ENCODE peak calls at places on chromosomes 5 and 9, in four cellular contexts. C is lower lobe of right lung, D is HCT116, V is pancreas. R is an unnamed sample.

GRCh38 chr5:38845555-38846378 is at the start of gene OSMR:
- DNase-seq in C (peak; percentile 93), D (peak; percentile 78), V (peak; percentile 90), R (peak; percentile 97)

GRCh38 chr5:65800775-65801174 is 78.8 kb downstream of the NLN start:
- DNase-seq in D (no peak), V (no peak), C (no peak), R (no peak)

GRCh38 chr5:75405296-75405695 is 68.3 kb downstream of the HMGCR start:
- DNase-seq in D (peak; percentile 40), V (no peak), C (no peak), R (no peak)

GRCh38 chr9:113572076-113572861 is 108.7 kb downstream of the RGS3 start:
- DNase-seq in D (no peak), C (peak; percentile 15), V (peak; percentile 8), R (no peak)

GRCh38 chr5:101689306-101689705 is 606.8 kb downstream of the SLCO4C1 start:
- DNase-seq in C (no peak), V (no peak), D (no peak), R (no peak)

GRCh38 chr9:81879501-81879916 is 48.7 kb upstream of the SPATA31D4 start:
- DNase-seq in C (no peak), V (no peak), D (no peak), R (no peak)

GRCh38 chr9:9893837-9894236 is 719.0 kb downstream of the PTPRD start:
- DNase-seq in V (no peak), D (no peak), C (no peak), R (no peak)

GRCh38 chr5:151612689-151613427 is 21.7 kb upstream of the FAT2 start:
- DNase-seq in V (no peak), C (no peak), D (peak; percentile 19), R (no peak)

GRCh38 chr9:130034570-130034969 is 8.4 kb downstream of the FNBP1 start:
- DNase-seq in D (no peak), C (no peak), V (no peak), R (peak; percentile 55)

GRCh38 chr5:75907651-75908050 is 175.5 kb upstream of the SV2C start:
- DNase-seq in C (no peak), D (no peak), V (no peak), R (no peak)

GRCh38 chr9:130707225-130707976 is 13.8 kb downstream of the EXOSC2 start:
- DNase-seq in D (no peak), C (no peak), V (peak; percentile 69), R (peak; percentile 54)

GRCh38 chr5:11302663-11303062 is 541.6 kb upstream of the DAP start:
- DNase-seq in C (no peak), V (no peak), D (no peak), R (no peak)
- H3K4me3 ChIP-seq in C (no peak overlapping the region), V (no peak overlapping the region), D (no peak overlapping the region), R (no peak overlapping the region)

DNA sequence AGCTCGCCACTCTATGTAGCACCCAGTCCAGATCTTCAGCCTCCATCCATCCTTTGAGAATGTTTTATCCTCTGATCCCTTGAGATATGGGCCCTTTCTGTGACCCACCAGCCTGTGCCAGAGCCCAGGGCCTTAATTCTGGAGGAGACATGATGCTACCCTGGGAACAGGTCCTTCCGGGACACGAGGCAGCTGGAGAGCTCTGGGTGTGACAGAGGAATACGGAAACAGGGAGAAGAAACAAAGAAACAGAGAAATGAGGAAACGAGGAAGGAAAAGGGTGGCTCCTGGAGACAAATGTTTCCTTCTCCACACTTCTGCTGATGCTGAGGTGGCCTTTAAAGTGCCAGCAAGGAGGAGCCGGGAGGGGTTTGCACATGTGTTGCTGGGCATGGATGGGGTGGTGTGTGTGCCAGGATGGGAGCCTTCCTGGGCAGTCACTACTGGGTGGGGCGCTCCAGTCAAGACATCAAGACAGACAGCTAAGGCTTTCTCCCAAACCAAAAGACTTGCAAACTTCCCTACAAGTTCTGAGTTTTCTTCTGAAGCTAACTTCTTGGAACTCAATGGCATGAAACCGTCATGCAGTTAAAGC is 22.9 kb upstream of the MARCHF6 start:
- DNase-seq in D (no peak), C (no peak), V (no peak), R (no peak)
- H3K27ac ChIP-seq in D (no peak overlapping the region), C (peak overlapping the region; percentile 3), V (no peak overlapping the region), R (peak overlapping the region; percentile 59)

GRCh38 chr5:50320131-50320749 is 120.8 kb downstream of the EMB start:
- DNase-seq in V (no peak), C (no peak), D (peak; percentile 6), R (no peak)
- TF ChIP-seq CTCF in V (no peak), C (no peak), D (peak; percentile 78), R (no peak)

DNA sequence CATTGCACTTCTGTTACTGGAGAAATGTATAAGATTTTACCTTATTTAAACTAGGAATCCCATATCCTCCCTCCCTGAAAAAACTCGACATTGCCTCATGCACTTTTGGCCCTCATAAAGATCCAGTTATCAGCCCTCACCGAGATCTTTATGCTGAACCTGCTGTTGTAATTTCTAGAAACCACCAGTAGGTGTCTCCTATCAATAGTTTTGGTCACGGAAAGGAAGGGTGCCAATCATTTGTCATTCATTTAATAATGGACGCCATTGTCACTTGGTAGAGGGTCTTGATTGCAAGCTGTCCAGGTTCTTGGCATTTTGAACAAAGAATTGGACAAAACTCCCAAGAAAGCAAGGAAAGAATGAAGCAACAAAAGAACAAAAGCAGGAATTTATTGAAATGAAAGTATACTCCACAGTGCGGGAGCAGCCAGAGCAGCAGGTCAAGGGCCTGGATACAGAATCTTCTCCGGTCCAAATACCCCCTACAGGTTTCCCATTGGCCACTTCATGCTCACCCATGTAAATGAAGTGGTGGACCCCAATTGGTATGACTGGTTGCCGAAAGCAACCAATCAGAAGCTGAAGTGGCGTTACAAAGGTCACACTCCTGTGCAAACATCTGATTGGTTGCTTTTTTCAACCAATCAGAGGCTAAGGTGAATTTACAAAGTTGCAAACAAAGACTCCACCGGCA is 524.3 kb downstream of the PSAT1 start:
- DNase-seq in C (no peak), D (peak; percentile 24), V (peak; percentile 34), R (no peak)
- H3K4me3 ChIP-seq in C (peak overlapping the region; percentile 28), D (no peak overlapping the region), V (peak overlapping the region; percentile 34), R (no peak overlapping the region)

GRCh38 chr5:178526796-178527457 is 63.3 kb downstream of the COL23A1 start:
- DNase-seq in C (no peak), D (no peak), V (no peak), R (no peak)

GRCh38 chr5:178531786-178532185 is 58.4 kb downstream of the COL23A1 start:
- DNase-seq in V (no peak), C (no peak), D (no peak), R (no peak)

GRCh38 chr5:178527458-178528307 is 62.5 kb downstream of the COL23A1 start:
- DNase-seq in V (no peak), D (no peak), C (no peak), R (no peak)

GRCh38 chr5:178530526-178530925 is 59.7 kb downstream of the COL23A1 start:
- DNase-seq in C (no peak), D (no peak), V (no peak), R (no peak)

GRCh38 chr5:178529080-178529479 is 61.1 kb downstream of the COL23A1 start:
- DNase-seq in D (no peak), C (no peak), V (no peak), R (no peak)
- H3K27ac ChIP-seq in D (no peak overlapping the region), C (no peak overlapping the region), V (no peak overlapping the region), R (no peak overlapping the region)

DNA sequence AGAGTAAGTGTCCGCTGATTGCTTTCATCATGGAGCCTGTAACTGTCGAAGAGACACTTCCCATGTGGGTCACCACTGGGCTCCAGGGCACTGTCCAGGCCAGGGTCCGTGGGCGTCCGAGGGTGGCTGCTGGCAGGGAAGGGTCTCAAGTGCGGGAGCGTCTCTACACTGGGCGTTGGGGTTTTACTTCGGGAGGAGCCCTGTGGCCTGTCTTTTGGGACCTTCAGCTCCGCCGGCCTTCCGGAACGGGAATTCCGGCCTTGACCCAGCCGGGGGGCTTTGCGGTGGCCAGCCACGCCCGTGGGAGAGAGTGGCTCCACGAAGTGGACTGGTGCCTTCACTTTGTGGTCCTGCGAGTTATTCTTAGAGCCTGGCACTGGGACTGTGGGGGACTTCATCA is 86.2 kb downstream of the CAMSAP1 start:
- DNase-seq in D (no peak), V (no peak), C (no peak), R (no peak)
- TF ChIP-seq CTCF in D (no peak), V (no peak), C (no peak), R (no peak)

DNA sequence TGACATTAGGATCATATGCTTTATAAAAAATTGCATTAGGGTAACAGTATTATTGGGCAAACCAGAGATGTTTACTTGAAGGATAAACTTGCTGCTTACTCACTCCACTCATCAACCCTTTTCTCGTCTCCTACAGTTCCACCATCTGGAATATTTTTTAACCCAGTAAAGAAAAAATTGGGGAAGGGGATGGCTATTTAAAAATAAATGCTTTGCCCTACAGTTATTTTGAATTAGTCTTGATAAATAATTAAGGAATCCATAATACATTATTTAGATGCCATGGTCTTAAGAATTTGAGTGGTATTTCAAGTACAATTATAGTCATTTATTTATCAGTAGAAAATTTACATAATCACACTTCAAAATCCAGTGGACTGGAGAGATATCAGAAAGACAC is 225.8 kb downstream of the MEF2C start:
- DNase-seq in D (no peak), V (no peak), C (no peak), R (no peak)
- H3K4me3 ChIP-seq in D (no peak overlapping the region), V (no peak overlapping the region), C (no peak overlapping the region), R (no peak overlapping the region)

R was measured in AG04450.